ENCODE peak calls at places on chromosomes 5 and 9, in six cellular contexts. One of them, this sample, is unnamed.

GRCh38 chr9:14351206-14351605 is 37.3 kb upstream of the NFIB start:
- DNase-seq in T-cell: no peak
- DNase-seq in ACHN: no peak
- DNase-seq in hypothalamus: no peak
- DNase-seq in transverse colon: no peak
- DNase-seq in M059J: peak; percentile 25
- DNase-seq in this sample: no peak

GRCh38 chr5:58274199-58274598 is 185.7 kb downstream of the PLK2 start:
- DNase-seq in T-cell: no peak
- DNase-seq in ACHN: no peak
- DNase-seq in hypothalamus: no peak
- DNase-seq in transverse colon: no peak
- DNase-seq in M059J: no peak
- DNase-seq in this sample: no peak

GRCh38 chr9:89738137-89738932 is 133.5 kb downstream of the GADD45G start:
- DNase-seq in T-cell: no peak
- DNase-seq in ACHN: no peak
- DNase-seq in hypothalamus: no peak
- DNase-seq in transverse colon: no peak
- DNase-seq in M059J: no peak
- DNase-seq in this sample: no peak

GRCh38 chr5:119017999-119018398 is 29.7 kb upstream of the DTWD2 start:
- DNase-seq in T-cell: no peak
- DNase-seq in ACHN: no peak
- DNase-seq in hypothalamus: no peak
- DNase-seq in transverse colon: no peak
- DNase-seq in M059J: no peak
- DNase-seq in this sample: peak; percentile 33

GRCh38 chr5:162243651-162244050 is 176.1 kb downstream of the GABRG2 start:
- DNase-seq in T-cell: no peak
- DNase-seq in ACHN: no peak
- DNase-seq in hypothalamus: no peak
- DNase-seq in transverse colon: no peak
- DNase-seq in M059J: no peak
- DNase-seq in this sample: no peak

GRCh38 chr5:27516437-27516836 is 478.1 kb upstream of the CDH9 start:
- DNase-seq in T-cell: no peak
- DNase-seq in ACHN: no peak
- DNase-seq in hypothalamus: no peak
- DNase-seq in transverse colon: no peak
- DNase-seq in M059J: peak; percentile 13
- DNase-seq in this sample: no peak

GRCh38 chr5:179802950-179803562 is 3.6 kb downstream of the MGAT4B start:
- DNase-seq in T-cell: no peak
- DNase-seq in ACHN: no peak
- DNase-seq in hypothalamus: no peak
- DNase-seq in transverse colon: no peak
- DNase-seq in M059J: no peak
- DNase-seq in this sample: no peak

GRCh38 chr5:144297083-144297482 is 126.4 kb downstream of the KCTD16 start:
- DNase-seq in T-cell: no peak
- DNase-seq in ACHN: no peak
- DNase-seq in hypothalamus: no peak
- DNase-seq in transverse colon: no peak
- DNase-seq in M059J: no peak
- DNase-seq in this sample: no peak

GRCh38 chr9:98570663-98571440 is 137.9 kb downstream of the GABBR2 start:
- DNase-seq in T-cell: no peak
- DNase-seq in ACHN: no peak
- DNase-seq in hypothalamus: no peak
- DNase-seq in transverse colon: no peak
- DNase-seq in M059J: peak; percentile 12
- DNase-seq in this sample: no peak

GRCh38 chr5:142845402-142845901 is 75.3 kb downstream of the ARHGAP26 start:
- DNase-seq in T-cell: no peak
- DNase-seq in ACHN: no peak
- DNase-seq in hypothalamus: no peak
- DNase-seq in transverse colon: peak; percentile 37
- DNase-seq in M059J: no peak
- DNase-seq in this sample: no peak

GRCh38 chr5:72209515-72210115 is 102.3 kb downstream of the MAP1B start:
- DNase-seq in T-cell: no peak
- DNase-seq in ACHN: no peak
- DNase-seq in hypothalamus: no peak
- DNase-seq in transverse colon: no peak
- DNase-seq in M059J: peak; percentile 94
- DNase-seq in this sample: no peak

GRCh38 chr9:81529556-81530193 is 159.7 kb downstream of the TLE1 start:
- DNase-seq in T-cell: no peak
- DNase-seq in ACHN: peak; percentile 8
- DNase-seq in hypothalamus: no peak
- DNase-seq in transverse colon: no peak
- DNase-seq in M059J: peak; percentile 84
- DNase-seq in this sample: peak; percentile 58

GRCh38 chr5:151632524-151632923 is 41.4 kb upstream of the FAT2 start:
- DNase-seq in T-cell: no peak
- DNase-seq in ACHN: no peak
- DNase-seq in hypothalamus: no peak
- DNase-seq in transverse colon: no peak
- DNase-seq in M059J: no peak
- DNase-seq in this sample: no peak

GRCh38 chr5:35924122-35924949 is 14.1 kb downstream of the CAPSL start:
- DNase-seq in T-cell: no peak
- DNase-seq in ACHN: no peak
- DNase-seq in hypothalamus: no peak
- DNase-seq in transverse colon: no peak
- DNase-seq in M059J: peak; percentile 91
- DNase-seq in this sample: peak; percentile 85

GRCh38 chr5:74934949-74935751 is 69.0 kb upstream of the FAM169A start:
- DNase-seq in T-cell: peak; percentile 5
- DNase-seq in ACHN: peak; percentile 25
- DNase-seq in hypothalamus: no peak
- DNase-seq in transverse colon: no peak
- DNase-seq in M059J: peak; percentile 85
- DNase-seq in this sample: peak; percentile 50

GRCh38 chr5:132816554-132816953 is 3.5 kb downstream of the SOWAHA start:
- DNase-seq in T-cell: no peak
- DNase-seq in ACHN: no peak
- DNase-seq in hypothalamus: no peak
- DNase-seq in transverse colon: no peak
- DNase-seq in M059J: no peak
- DNase-seq in this sample: peak; percentile 47

GRCh38 chr9:120902824-120903608 is 23.6 kb downstream of the TRAF1 start:
- DNase-seq in T-cell: no peak
- DNase-seq in ACHN: no peak
- DNase-seq in hypothalamus: no peak
- DNase-seq in transverse colon: no peak
- DNase-seq in M059J: no peak
- DNase-seq in this sample: no peak

GRCh38 chr5:76473676-76474075 is 70.6 kb downstream of the IQGAP2 start:
- DNase-seq in T-cell: peak; percentile 69
- DNase-seq in ACHN: no peak
- DNase-seq in hypothalamus: no peak
- DNase-seq in transverse colon: no peak
- DNase-seq in M059J: no peak
- DNase-seq in this sample: no peak

GRCh38 chr9:22446950-22447606 is 454 bp downstream of the DMRTA1 start:
- DNase-seq in T-cell: no peak
- DNase-seq in ACHN: peak; percentile 79
- DNase-seq in hypothalamus: peak; percentile 63
- DNase-seq in transverse colon: peak; percentile 65
- DNase-seq in M059J: peak; percentile 82
- DNase-seq in this sample: peak; percentile 20

GRCh38 chr5:40688127-40688756 is 8.5 kb downstream of the PTGER4 start:
- DNase-seq in T-cell: peak; percentile 88
- DNase-seq in ACHN: peak; percentile 81
- DNase-seq in hypothalamus: peak; percentile 83
- DNase-seq in transverse colon: peak; percentile 90
- DNase-seq in M059J: peak; percentile 86
- DNase-seq in this sample: peak; percentile 89

GRCh38 chr9:106203832-106204516 is 509.6 kb downstream of the TMEM38B start:
- DNase-seq in T-cell: no peak
- DNase-seq in ACHN: no peak
- DNase-seq in hypothalamus: no peak
- DNase-seq in transverse colon: peak; percentile 53
- DNase-seq in M059J: no peak
- DNase-seq in this sample: no peak

GRCh38 chr5:149141224-149141956 is at the start of gene ABLIM3:
- DNase-seq in T-cell: peak; percentile 64
- DNase-seq in ACHN: peak; percentile 67
- DNase-seq in hypothalamus: peak; percentile 84
- DNase-seq in transverse colon: peak; percentile 60
- DNase-seq in M059J: peak; percentile 78
- DNase-seq in this sample: peak; percentile 55

GRCh38 chr9:117957267-117957666 is 253.1 kb downstream of the TLR4 start:
- DNase-seq in T-cell: no peak
- DNase-seq in ACHN: no peak
- DNase-seq in hypothalamus: no peak
- DNase-seq in transverse colon: no peak
- DNase-seq in M059J: peak; percentile 33
- DNase-seq in this sample: no peak

GRCh38 chr5:122140900-122141299 is 11.6 kb downstream of the ZNF474 start:
- DNase-seq in T-cell: no peak
- DNase-seq in ACHN: no peak
- DNase-seq in hypothalamus: no peak
- DNase-seq in transverse colon: no peak
- DNase-seq in M059J: no peak
- DNase-seq in this sample: no peak

GRCh38 chr9:113254991-113255390 is 20.4 kb downstream of the CDC26 start:
- DNase-seq in T-cell: no peak
- DNase-seq in ACHN: no peak
- DNase-seq in hypothalamus: no peak
- DNase-seq in transverse colon: no peak
- DNase-seq in M059J: no peak
- DNase-seq in this sample: no peak

GRCh38 chr5:77168884-77169254 is 41.6 kb upstream of the PDE8B start:
- DNase-seq in T-cell: no peak
- DNase-seq in ACHN: no peak
- DNase-seq in hypothalamus: no peak
- DNase-seq in transverse colon: peak; percentile 52
- DNase-seq in M059J: peak; percentile 63
- DNase-seq in this sample: no peak

GRCh38 chr5:90473321-90474234 is 993 bp downstream of the MBLAC2 start:
- DNase-seq in T-cell: peak; percentile 6
- DNase-seq in ACHN: peak; percentile 28
- DNase-seq in hypothalamus: peak; percentile 66
- DNase-seq in transverse colon: peak; percentile 32
- DNase-seq in M059J: peak; percentile 29
- DNase-seq in this sample: peak; percentile 18

GRCh38 chr9:76458903-76459690 is at the start of gene GCNT1:
- DNase-seq in T-cell: peak; percentile 85
- DNase-seq in ACHN: peak; percentile 91
- DNase-seq in hypothalamus: peak; percentile 42
- DNase-seq in transverse colon: peak; percentile 97
- DNase-seq in M059J: peak; percentile 93
- DNase-seq in this sample: peak; percentile 60

GRCh38 chr5:77630246-77631165 is 8.0 kb downstream of the OTP start:
- DNase-seq in T-cell: no peak
- DNase-seq in ACHN: peak; percentile 71
- DNase-seq in hypothalamus: no peak
- DNase-seq in transverse colon: peak; percentile 64
- DNase-seq in M059J: peak; percentile 61
- DNase-seq in this sample: no peak

GRCh38 chr9:72856985-72857631 is 95.7 kb downstream of the ALDH1A1 start:
- DNase-seq in T-cell: no peak
- DNase-seq in ACHN: peak; percentile 60
- DNase-seq in hypothalamus: no peak
- DNase-seq in transverse colon: no peak
- DNase-seq in M059J: peak; percentile 66
- DNase-seq in this sample: peak; percentile 56

GRCh38 chr9:11735391-11735790 is 957.8 kb upstream of the TYRP1 start:
- DNase-seq in T-cell: no peak
- DNase-seq in ACHN: no peak
- DNase-seq in hypothalamus: no peak
- DNase-seq in transverse colon: no peak
- DNase-seq in M059J: no peak
- DNase-seq in this sample: no peak

This sample was measured in IMR-90.